ENCODE peak calls at places on chromosomes 5 and 9, in six cellular contexts. One of them, this sample, is unnamed.

GRCh38 chr9:134356496-134357470 is 30.5 kb downstream of the RXRA start:
- DNase-seq in IMR-90: no peak
- DNase-seq in small intestine: peak; percentile 87
- DNase-seq in spleen: no peak
- DNase-seq in stomach: peak; percentile 79
- DNase-seq in A549: no peak
- DNase-seq in this sample: peak; percentile 77

GRCh38 chr9:137054932-137055384 is 1.1 kb upstream of the ENTPD2 start:
- DNase-seq in spleen: no peak
- DNase-seq in small intestine: peak; percentile 73
- DNase-seq in A549: no peak
- DNase-seq in IMR-90: no peak
- DNase-seq in stomach: no peak
- DNase-seq in this sample: no peak

GRCh38 chr9:114484854-114485443 is 20.3 kb downstream of the WHRN start:
- DNase-seq in spleen: no peak
- DNase-seq in A549: peak; percentile 18
- DNase-seq in IMR-90: peak; percentile 87
- DNase-seq in small intestine: peak; percentile 45
- DNase-seq in stomach: no peak
- DNase-seq in this sample: no peak

GRCh38 chr5:170783498-170784247 is at the start of gene GABRP:
- DNase-seq in spleen: no peak
- DNase-seq in A549: no peak
- DNase-seq in stomach: peak; percentile 27
- DNase-seq in IMR-90: no peak
- DNase-seq in small intestine: no peak
- DNase-seq in this sample: peak; percentile 35

GRCh38 chr5:139649082-139649991 is 1.2 kb downstream of the CXXC5 start:
- DNase-seq in spleen: peak; percentile 88
- DNase-seq in stomach: no peak
- DNase-seq in A549: no peak
- DNase-seq in IMR-90: no peak
- DNase-seq in small intestine: no peak
- DNase-seq in this sample: peak; percentile 63

GRCh38 chr9:77731930-77732329 is 83.8 kb upstream of the GNA14 start:
- DNase-seq in stomach: no peak
- DNase-seq in small intestine: peak; percentile 73
- DNase-seq in A549: no peak
- DNase-seq in IMR-90: no peak
- DNase-seq in spleen: no peak
- DNase-seq in this sample: peak; percentile 56

GRCh38 chr5:179815491-179816249 is 5.0 kb upstream of the SQSTM1 start:
- DNase-seq in A549: no peak
- DNase-seq in stomach: no peak
- DNase-seq in spleen: no peak
- DNase-seq in small intestine: no peak
- DNase-seq in IMR-90: no peak
- DNase-seq in this sample: no peak

GRCh38 chr5:55303238-55303690 is 4.2 kb downstream of the DHX29 start:
- DNase-seq in small intestine: peak; percentile 10
- DNase-seq in spleen: no peak
- DNase-seq in stomach: no peak
- DNase-seq in A549: no peak
- DNase-seq in IMR-90: peak; percentile 93
- DNase-seq in this sample: no peak

GRCh38 chr9:30478684-30479083 is 1905.8 kb upstream of the ACO1 start:
- DNase-seq in IMR-90: no peak
- DNase-seq in small intestine: no peak
- DNase-seq in spleen: no peak
- DNase-seq in A549: no peak
- DNase-seq in stomach: no peak
- DNase-seq in this sample: no peak

GRCh38 chr9:76342862-76343261 is 51.4 kb downstream of the RFK start:
- DNase-seq in A549: no peak
- DNase-seq in stomach: no peak
- DNase-seq in IMR-90: no peak
- DNase-seq in small intestine: no peak
- DNase-seq in spleen: no peak
- DNase-seq in this sample: no peak

DNA sequence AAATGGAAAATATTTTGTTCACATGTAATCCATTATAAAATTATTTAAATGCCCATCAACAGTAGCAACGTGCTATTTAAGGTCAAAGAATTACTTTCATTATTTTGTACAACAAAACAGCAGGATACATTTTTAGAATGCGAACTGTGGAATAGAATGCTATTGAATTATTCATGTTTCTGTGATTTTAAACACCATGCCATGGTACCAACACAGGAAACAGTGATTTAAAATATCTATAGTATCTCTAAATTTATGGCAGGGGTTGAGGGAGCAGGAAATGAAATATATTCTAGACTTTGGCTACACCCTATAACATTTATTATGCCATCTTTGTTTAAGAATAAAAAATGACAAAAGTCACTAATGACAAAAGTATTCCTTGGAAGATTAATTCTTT is 62.4 kb downstream of the DROSHA start:
- DNase-seq in small intestine: no peak
- DNase-seq in stomach: no peak
- DNase-seq in A549: no peak
- DNase-seq in IMR-90: no peak
- DNase-seq in spleen: no peak
- DNase-seq in this sample: no peak
- H3K27ac ChIP-seq in small intestine: no peak overlapping the region
- H3K27ac ChIP-seq in stomach: no peak overlapping the region
- H3K27ac ChIP-seq in A549: no peak overlapping the region
- H3K27ac ChIP-seq in IMR-90: peak overlapping the region; percentile 23
- H3K27ac ChIP-seq in spleen: no peak overlapping the region
- H3K27ac ChIP-seq in this sample: no peak overlapping the region

DNA sequence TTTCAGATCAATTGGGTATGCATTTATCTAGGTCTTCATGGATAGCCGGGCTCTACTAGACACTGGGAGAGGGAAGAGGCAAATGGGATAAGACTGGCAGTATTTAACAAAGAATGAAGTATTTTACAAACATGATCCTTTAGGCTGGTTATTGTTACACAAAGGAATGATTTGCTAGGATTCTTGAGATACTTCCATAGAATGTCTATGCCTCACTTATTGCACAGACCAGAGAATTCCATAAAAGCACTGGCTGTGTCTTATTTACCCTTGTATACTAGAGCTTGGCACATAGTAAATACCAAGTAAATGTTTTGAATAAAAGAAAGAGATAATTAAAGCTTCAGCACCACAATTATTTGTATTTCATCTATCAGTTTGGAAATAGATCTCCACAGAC is 3.6 kb downstream of the PDCD1LG2 start:
- DNase-seq in small intestine: no peak
- DNase-seq in spleen: no peak
- DNase-seq in A549: no peak
- DNase-seq in stomach: no peak
- DNase-seq in IMR-90: no peak
- DNase-seq in this sample: no peak
- H3K4me1 ChIP-seq in small intestine: no peaks in the 10 kb centered on the region
- H3K4me1 ChIP-seq in spleen: peaks cover 67% of the 10 kb centered on the region
- H3K4me1 ChIP-seq in A549: peaks cover 22% of the 10 kb centered on the region
- H3K4me1 ChIP-seq in stomach: peaks cover 16% of the 10 kb centered on the region
- H3K4me1 ChIP-seq in IMR-90: peaks cover 22% of the 10 kb centered on the region
- H3K4me1 ChIP-seq in this sample: no peaks in the 10 kb centered on the region

DNA sequence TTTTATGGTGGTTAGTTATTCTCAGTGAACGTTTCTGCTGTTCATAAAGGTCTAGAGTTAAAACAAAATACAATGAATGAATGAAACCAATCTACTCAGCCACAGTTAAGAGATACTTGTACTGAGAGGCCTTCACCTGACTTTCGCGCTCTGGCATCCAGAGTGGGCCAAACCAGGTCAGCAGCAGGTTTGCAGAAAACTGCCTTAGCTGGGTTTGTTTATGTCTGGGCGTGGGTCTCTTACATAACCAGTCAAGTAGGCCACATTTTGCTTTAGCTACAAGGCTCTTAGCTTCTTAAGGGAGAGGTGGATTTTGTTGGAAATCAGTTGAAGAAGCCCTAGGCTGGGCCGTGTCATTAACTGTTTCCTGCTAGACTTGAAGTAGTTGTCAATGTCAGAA is 200.3 kb downstream of the ARHGEF28 start:
- DNase-seq in small intestine: no peak
- DNase-seq in stomach: no peak
- DNase-seq in IMR-90: no peak
- DNase-seq in spleen: no peak
- DNase-seq in A549: no peak
- DNase-seq in this sample: no peak
- H3K27ac ChIP-seq in small intestine: no peak overlapping the region
- H3K27ac ChIP-seq in stomach: no peak overlapping the region
- H3K27ac ChIP-seq in IMR-90: peak overlapping the region; percentile 65
- H3K27ac ChIP-seq in spleen: no peak overlapping the region
- H3K27ac ChIP-seq in A549: peak overlapping the region; percentile 14
- H3K27ac ChIP-seq in this sample: peak overlapping the region; percentile 24

GRCh38 chr5:144191461-144191860 is 20.8 kb downstream of the KCTD16 start:
- DNase-seq in A549: no peak
- DNase-seq in small intestine: no peak
- DNase-seq in IMR-90: no peak
- DNase-seq in spleen: no peak
- DNase-seq in stomach: no peak
- DNase-seq in this sample: no peak
- H3K4me1 ChIP-seq in A549: peaks cover 69% of the 10 kb centered on the region
- H3K4me1 ChIP-seq in small intestine: peaks cover 11% of the 10 kb centered on the region
- H3K4me1 ChIP-seq in IMR-90: peaks cover 12% of the 10 kb centered on the region
- H3K4me1 ChIP-seq in spleen: peaks cover 62% of the 10 kb centered on the region
- H3K4me1 ChIP-seq in stomach: peaks cover 44% of the 10 kb centered on the region
- H3K4me1 ChIP-seq in this sample: peaks cover 38% of the 10 kb centered on the region

GRCh38 chr5:40550481-40550880 is 129.2 kb upstream of the PTGER4 start:
- DNase-seq in IMR-90: no peak
- DNase-seq in stomach: no peak
- DNase-seq in A549: no peak
- DNase-seq in spleen: no peak
- DNase-seq in small intestine: no peak
- DNase-seq in this sample: no peak
- H3K27ac ChIP-seq in IMR-90: no peak overlapping the region
- H3K27ac ChIP-seq in stomach: no peak overlapping the region
- H3K27ac ChIP-seq in A549: peak overlapping the region; percentile 81
- H3K27ac ChIP-seq in spleen: no peak overlapping the region
- H3K27ac ChIP-seq in small intestine: no peak overlapping the region
- H3K27ac ChIP-seq in this sample: no peak overlapping the region

GRCh38 chr5:115459844-115460243 is 84.7 kb downstream of the FEM1C start:
- DNase-seq in stomach: no peak
- DNase-seq in small intestine: no peak
- DNase-seq in A549: no peak
- DNase-seq in IMR-90: peak; percentile 61
- DNase-seq in spleen: no peak
- DNase-seq in this sample: no peak

GRCh38 chr5:115456056-115456455 is 88.5 kb downstream of the FEM1C start:
- DNase-seq in stomach: no peak
- DNase-seq in small intestine: peak; percentile 37
- DNase-seq in A549: no peak
- DNase-seq in IMR-90: no peak
- DNase-seq in spleen: no peak
- DNase-seq in this sample: no peak

GRCh38 chr5:115457574-115457973 is 87.0 kb downstream of the FEM1C start:
- DNase-seq in stomach: no peak
- DNase-seq in spleen: no peak
- DNase-seq in small intestine: peak; percentile 30
- DNase-seq in A549: no peak
- DNase-seq in IMR-90: no peak
- DNase-seq in this sample: peak; percentile 48

GRCh38 chr5:115456539-115456938 is 88.0 kb downstream of the FEM1C start:
- DNase-seq in IMR-90: no peak
- DNase-seq in stomach: no peak
- DNase-seq in spleen: no peak
- DNase-seq in small intestine: peak; percentile 65
- DNase-seq in A549: no peak
- DNase-seq in this sample: no peak

GRCh38 chr5:115457985-115458384 is 86.6 kb downstream of the FEM1C start:
- DNase-seq in spleen: no peak
- DNase-seq in A549: no peak
- DNase-seq in small intestine: peak; percentile 54
- DNase-seq in stomach: peak; percentile 49
- DNase-seq in IMR-90: no peak
- DNase-seq in this sample: peak; percentile 44
- H3K4me1 ChIP-seq in spleen: no peaks in the 10 kb centered on the region
- H3K4me1 ChIP-seq in A549: peaks cover 59% of the 10 kb centered on the region
- H3K4me1 ChIP-seq in small intestine: peaks cover 20% of the 10 kb centered on the region
- H3K4me1 ChIP-seq in stomach: peaks cover 71% of the 10 kb centered on the region
- H3K4me1 ChIP-seq in IMR-90: peaks cover 11% of the 10 kb centered on the region
- H3K4me1 ChIP-seq in this sample: peaks cover 30% of the 10 kb centered on the region

GRCh38 chr5:38672059-38672791 is 115.8 kb upstream of the LIFR start:
- DNase-seq in small intestine: no peak
- DNase-seq in A549: peak; percentile 85
- DNase-seq in spleen: no peak
- DNase-seq in IMR-90: peak; percentile 56
- DNase-seq in stomach: no peak
- DNase-seq in this sample: peak; percentile 77

GRCh38 chr5:38667499-38667776 is 111.0 kb upstream of the LIFR start:
- DNase-seq in small intestine: no peak
- DNase-seq in IMR-90: no peak
- DNase-seq in spleen: no peak
- DNase-seq in A549: no peak
- DNase-seq in stomach: no peak
- DNase-seq in this sample: no peak

GRCh38 chr5:38673671-38674071 is 117.2 kb upstream of the LIFR start:
- DNase-seq in IMR-90: no peak
- DNase-seq in spleen: no peak
- DNase-seq in stomach: no peak
- DNase-seq in A549: peak; percentile 50
- DNase-seq in small intestine: no peak
- DNase-seq in this sample: no peak

GRCh38 chr5:38670066-38670465 is 113.6 kb upstream of the LIFR start:
- DNase-seq in spleen: no peak
- DNase-seq in stomach: no peak
- DNase-seq in small intestine: no peak
- DNase-seq in IMR-90: no peak
- DNase-seq in A549: no peak
- DNase-seq in this sample: no peak

DNA sequence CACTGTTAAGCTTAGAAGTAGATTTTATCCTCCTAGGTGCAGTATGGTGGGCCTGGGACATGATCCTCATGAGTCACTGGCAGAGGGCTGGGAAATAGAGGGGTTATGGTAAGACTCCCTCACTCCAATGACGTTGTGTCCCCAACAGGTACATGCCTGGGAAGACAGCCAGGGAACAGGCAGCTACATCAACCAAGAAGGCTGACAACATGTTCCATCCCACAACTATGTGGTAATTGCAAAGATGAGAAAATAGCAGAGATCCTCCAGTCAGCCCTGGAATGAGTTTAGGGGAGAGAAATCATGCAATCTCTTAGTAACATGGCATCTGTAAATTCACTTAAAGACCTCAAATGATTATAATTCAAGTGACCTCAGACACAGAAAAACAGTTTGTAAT is 114.4 kb upstream of the LIFR start:
- DNase-seq in small intestine: no peak
- DNase-seq in spleen: no peak
- DNase-seq in IMR-90: no peak
- DNase-seq in stomach: no peak
- DNase-seq in A549: no peak
- DNase-seq in this sample: no peak
- H3K27ac ChIP-seq in small intestine: no peak overlapping the region
- H3K27ac ChIP-seq in spleen: no peak overlapping the region
- H3K27ac ChIP-seq in IMR-90: no peak overlapping the region
- H3K27ac ChIP-seq in stomach: no peak overlapping the region
- H3K27ac ChIP-seq in A549: peak overlapping the region; percentile 72
- H3K27ac ChIP-seq in this sample: peak overlapping the region; percentile 83